ENCODE peak calls at places on chromosome 5, in ten cellular contexts. D is keratinocyte; O is stimulated activated CD4-positive, alpha-beta T cell treated with anti-CD3 and anti-CD28 coated beads, Interleukin-1b, Interleukin-23, amount 100 ng/mL, for 4 hours; J is Kasumi-1; H is LoVo; W is endothelial cell; A is MCF 10A; R is brain microvascular endothelial cell; C is mucosa of gallbladder; M is neuronal stem cell. V is an unnamed sample.

GRCh38 chr5:78611161-78611605 is 37.4 kb downstream of the LHFPL2 start:
- DNase-seq in D (no peak), O (no peak), J (no peak), H (no peak), W (peak; percentile 12), A (no peak), R (no peak), C (no peak), M (peak; percentile 21), V (no peak)

GRCh38 chr5:143841446-143841845 is 29.5 kb downstream of the HMHB1 start:
- DNase-seq in D (no peak), O (no peak), J (no peak), H (no peak), W (no peak), A (no peak), R (no peak), C (no peak), M (no peak), V (no peak)

GRCh38 chr5:140011297-140011802 is 31.7 kb downstream of the NRG2 start:
- DNase-seq in D (no peak), O (no peak), J (no peak), H (no peak), W (no peak), A (peak; percentile 44), R (peak; percentile 11), C (no peak), M (no peak), V (no peak)

GRCh38 chr5:112371054-112371453 is 48.0 kb downstream of the EPB41L4A start:
- DNase-seq in D (no peak), O (no peak), J (no peak), H (no peak), W (no peak), A (no peak), R (no peak), C (no peak), M (no peak), V (no peak)

GRCh38 chr5:111755942-111756353 is 1.0 kb downstream of the NREP start:
- DNase-seq in D (no peak), O (no peak), J (peak; percentile 50), H (no peak), W (no peak), A (no peak), R (no peak), C (no peak), M (no peak), V (no peak)

GRCh38 chr5:147989977-147990376 is 73.8 kb upstream of the SPINK5 start:
- DNase-seq in D (no peak), O (no peak), J (no peak), H (no peak), W (no peak), A (peak; percentile 56), R (no peak), C (no peak), M (no peak), V (no peak)

GRCh38 chr5:43313854-43314457 is 744 bp upstream of the HMGCS1 start:
- DNase-seq in D (no peak), O (no peak), J (no peak), H (no peak), W (no peak), A (peak; percentile 28), R (no peak), C (peak; percentile 17), M (no peak), V (peak; percentile 47)

GRCh38 chr5:149629421-149629820 is 48.1 kb downstream of the ARHGEF37 start:
- DNase-seq in D (no peak), O (no peak), J (no peak), H (no peak), W (no peak), A (no peak), R (no peak), C (no peak), M (no peak), V (no peak)

GRCh38 chr5:56561455-56561854 is 253.9 kb upstream of the MAP3K1 start:
- DNase-seq in D (no peak), O (no peak), J (no peak), H (no peak), W (no peak), A (no peak), R (no peak), C (no peak), M (no peak), V (no peak)

GRCh38 chr5:149855371-149855770 is 89.2 kb downstream of the PDE6A start:
- DNase-seq in D (no peak), O (no peak), J (no peak), H (no peak), W (no peak), A (no peak), R (no peak), C (no peak), M (no peak), V (no peak)

GRCh38 chr5:173333900-173334685 is 5.9 kb upstream of the STC2 start:
- DNase-seq in D (no peak), O (no peak), J (no peak), H (no peak), W (no peak), A (peak; percentile 82), R (peak; percentile 56), C (no peak), M (no peak), V (no peak)

GRCh38 chr5:141966963-141967333 is 2.0 kb upstream of the RNF14 start:
- DNase-seq in D (no peak), O (no peak), J (no peak), H (no peak), W (no peak), A (no peak), R (no peak), C (no peak), M (no peak), V (no peak)

GRCh38 chr5:178350361-178351220 is 118.0 kb upstream of the PHYKPL start:
- DNase-seq in D (no peak), O (no peak), J (peak; percentile 22), H (no peak), W (no peak), A (peak; percentile 89), R (no peak), C (no peak), M (no peak), V (no peak)

GRCh38 chr5:139837711-139838380 is 42.2 kb downstream of the PSD2 start:
- DNase-seq in D (no peak), O (no peak), J (no peak), H (no peak), W (no peak), A (no peak), R (no peak), C (no peak), M (no peak), V (no peak)

GRCh38 chr5:71834575-71834974 is 115.5 kb downstream of the CARTPT start:
- DNase-seq in D (no peak), O (no peak), J (peak; percentile 30), H (no peak), W (no peak), A (no peak), R (no peak), C (no peak), M (no peak), V (no peak)

GRCh38 chr5:37716405-37716804 is 123.4 kb downstream of the GDNF start:
- DNase-seq in D (no peak), O (no peak), J (no peak), H (no peak), W (no peak), A (no peak), R (no peak), C (no peak), M (no peak), V (no peak)

GRCh38 chr5:10293907-10294662 is 13.6 kb downstream of the CMBL start:
- DNase-seq in D (no peak), O (no peak), J (no peak), H (no peak), W (no peak), A (no peak), R (no peak), C (no peak), M (no peak), V (no peak)

GRCh38 chr5:143065185-143065584 is 295.0 kb downstream of the ARHGAP26 start:
- DNase-seq in D (no peak), O (no peak), J (no peak), H (no peak), W (no peak), A (peak; percentile 60), R (peak; percentile 75), C (no peak), M (no peak), V (no peak)

GRCh38 chr5:135466178-135467050 is 14.3 kb upstream of the TIFAB start:
- DNase-seq in D (no peak), O (peak; percentile 37), J (peak; percentile 80), H (peak; percentile 71), W (peak; percentile 89), A (peak; percentile 78), R (peak; percentile 54), C (peak; percentile 74), M (peak; percentile 77), V (peak; percentile 72)

GRCh38 chr5:171505473-171506043 is 86.1 kb downstream of the FGF18 start:
- DNase-seq in D (no peak), O (no peak), J (no peak), H (no peak), W (no peak), A (no peak), R (no peak), C (no peak), M (no peak), V (no peak)

GRCh38 chr5:80399553-80400239 is 8.2 kb upstream of the ZFYVE16 start:
- DNase-seq in D (no peak), O (no peak), J (peak; percentile 16), H (no peak), W (no peak), A (peak; percentile 67), R (peak; percentile 2), C (no peak), M (no peak), V (no peak)

GRCh38 chr5:95304706-95305105 is 19.8 kb upstream of the MCTP1 start:
- DNase-seq in D (no peak), O (no peak), J (no peak), H (no peak), W (no peak), A (no peak), R (no peak), C (no peak), M (no peak), V (no peak)

GRCh38 chr5:371811-372555 is 50.5 kb downstream of the AHRR start:
- DNase-seq in D (no peak), O (no peak), J (peak; percentile 90), H (no peak), W (no peak), A (no peak), R (no peak), C (peak; percentile 7), M (no peak), V (peak; percentile 34)

GRCh38 chr5:135465391-135466122 is 13.4 kb upstream of the TIFAB start:
- DNase-seq in D (no peak), O (no peak), J (no peak), H (no peak), W (no peak), A (no peak), R (no peak), C (no peak), M (no peak), V (no peak)

GRCh38 chr5:13987843-13988464 is 43.5 kb upstream of the DNAH5 start:
- DNase-seq in D (no peak), O (no peak), J (peak; percentile 75), H (peak; percentile 71), W (peak; percentile 66), A (peak; percentile 75), R (peak; percentile 71), C (no peak), M (peak; percentile 53), V (no peak)

GRCh38 chr5:179621551-179621971 is 1.9 kb downstream of the HNRNPH1 start:
- DNase-seq in D (no peak), O (no peak), J (no peak), H (no peak), W (no peak), A (no peak), R (no peak), C (no peak), M (no peak), V (no peak)

GRCh38 chr5:10556331-10556807 is 7.5 kb upstream of the ANKRD33B start:
- DNase-seq in D (no peak), O (no peak), J (no peak), H (peak; percentile 64), W (no peak), A (peak; percentile 84), R (peak; percentile 69), C (no peak), M (no peak), V (no peak)

GRCh38 chr5:135450328-135450727 is 1.8 kb downstream of the TIFAB start:
- DNase-seq in D (no peak), O (no peak), J (no peak), H (no peak), W (no peak), A (no peak), R (no peak), C (no peak), M (no peak), V (no peak)